ENCODE peak calls at places on chromosomes 16 and 17, in ten cellular contexts. U is GM10248; Q is transverse colon; K is B cell; Y is kidney; H is SW 1271; V is NCI-H510A; P is A549; E is stimulated activated CD8-positive, alpha-beta memory T cell treated with anti-CD3 and anti-CD28 coated beads, Interleukin-2, amount 100 ng/mL, for 48 hours; I is SHP77 treated with DMSO at 0.1 percent for 48 hours. L is an unnamed sample.

GRCh38 chr17:82204831-82205719 is 7.6 kb downstream of the CCDC57 start:
- DNase-seq in U (no peak), Q (no peak), K (no peak), Y (no peak), H (peak; percentile 9), V (no peak), P (peak; percentile 70), E (no peak), I (peak; percentile 22), L (no peak)

GRCh38 chr16:56360117-56361008 is 65.0 kb downstream of the AMFR start:
- DNase-seq in U (no peak), Q (no peak), K (no peak), Y (peak; percentile 54), H (no peak), V (no peak), P (no peak), E (no peak), I (no peak), L (no peak)

GRCh38 chr17:9356488-9356911 is 219.1 kb downstream of the STX8 start:
- DNase-seq in U (no peak), Q (no peak), K (no peak), Y (no peak), H (no peak), V (no peak), P (no peak), E (no peak), I (no peak), L (no peak)

GRCh38 chr17:77494664-77495435 is 354.1 kb downstream of the SEC14L1 start:
- DNase-seq in U (peak; percentile 84), Q (peak; percentile 83), K (peak; percentile 72), Y (peak; percentile 89), H (peak; percentile 64), V (no peak), P (peak; percentile 92), E (peak; percentile 61), I (no peak), L (peak; percentile 64)

GRCh38 chr17:76492250-76492988 is 8.8 kb downstream of the RHBDF2 start:
- DNase-seq in U (peak; percentile 65), Q (peak; percentile 78), K (peak; percentile 66), Y (peak; percentile 84), H (no peak), V (no peak), P (no peak), E (no peak), I (no peak), L (no peak)

GRCh38 chr17:8072339-8072726 is 15.2 kb downstream of the ALOX12B start:
- DNase-seq in U (no peak), Q (no peak), K (no peak), Y (peak; percentile 76), H (no peak), V (no peak), P (no peak), E (no peak), I (no peak), L (no peak)

GRCh38 chr17:82492647-82493516 is 26.6 kb upstream of the FOXK2 start:
- DNase-seq in U (no peak), Q (no peak), K (no peak), Y (no peak), H (no peak), V (no peak), P (peak; percentile 79), E (no peak), I (no peak), L (no peak)

GRCh38 chr17:33561935-33562334 is 268.8 kb upstream of the ASIC2 start:
- DNase-seq in U (no peak), Q (no peak), K (no peak), Y (no peak), H (no peak), V (no peak), P (no peak), E (no peak), I (no peak), L (no peak)

GRCh38 chr17:48378238-48378637 is 51.8 kb downstream of the SKAP1 start:
- DNase-seq in U (no peak), Q (no peak), K (no peak), Y (no peak), H (no peak), V (no peak), P (no peak), E (no peak), I (no peak), L (no peak)